ENCODE peak calls at places on chromosomes 5 and 9, in ten cellular contexts. F is HCT116, X is thyroid gland, P is lower lobe of right lung, K is uterus, C is breast epithelium, R is tibial artery, Y is ovary, Q is adrenal gland, I is stomach. B is an unnamed sample.
A peak's percentile ranks its signal among the peaks of the same experiment; 100 is the strongest.

GRCh38 chr9:89666950-89667349 is 62.1 kb downstream of the GADD45G start:
- DNase-seq in F (no peak), X (no peak), P (no peak), K (no peak), C (no peak), R (no peak), Y (no peak), Q (no peak), I (no peak), B (no peak)

GRCh38 chr5:164708831-164709230 is 1203.4 kb downstream of the MAT2B start:
- DNase-seq in F (no peak), X (peak; percentile 1), P (no peak), K (no peak), C (no peak), R (no peak), Y (no peak), Q (no peak), I (no peak), B (no peak)

GRCh38 chr9:138010274-138010800 is 132.8 kb downstream of the CACNA1B start:
- DNase-seq in F (no peak), X (no peak), P (no peak), K (no peak), C (no peak), R (no peak), Y (no peak), Q (no peak), I (peak; percentile 7), B (no peak)

GRCh38 chr9:98455957-98456621 is 200.6 kb upstream of the TBC1D2 start:
- DNase-seq in F (no peak), X (peak; percentile 64), P (no peak), K (no peak), C (peak; percentile 34), R (no peak), Y (no peak), Q (no peak), I (no peak), B (no peak)

GRCh38 chr9:125820100-125820804 is 73.1 kb downstream of the PBX3 start:
- DNase-seq in F (no peak), X (no peak), P (no peak), K (no peak), C (no peak), R (no peak), Y (no peak), Q (no peak), I (no peak), B (no peak)

GRCh38 chr9:16133556-16134227 is 580.8 kb downstream of the CCDC171 start:
- DNase-seq in F (peak; percentile 70), X (peak; percentile 57), P (peak; percentile 52), K (no peak), C (no peak), R (peak; percentile 74), Y (peak; percentile 29), Q (peak; percentile 60), I (no peak), B (peak; percentile 19)

GRCh38 chr9:96660693-96661248 is 5.7 kb upstream of the PRXL2C start:
- DNase-seq in F (no peak), X (no peak), P (no peak), K (no peak), C (no peak), R (no peak), Y (no peak), Q (no peak), I (no peak), B (no peak)

GRCh38 chr5:93607367-93608258 is 24.6 kb downstream of the NR2F1 start:
- DNase-seq in F (no peak), X (peak; percentile 37), P (no peak), K (no peak), C (no peak), R (no peak), Y (no peak), Q (no peak), I (no peak), B (no peak)

GRCh38 chr5:79297661-79298060 is 61.7 kb downstream of the JMY start:
- DNase-seq in F (no peak), X (peak; percentile 71), P (no peak), K (no peak), C (no peak), R (no peak), Y (no peak), Q (no peak), I (no peak), B (no peak)

GRCh38 chr5:169758886-169759285 is 121.8 kb downstream of the DOCK2 start:
- DNase-seq in F (no peak), X (peak; percentile 62), P (no peak), K (no peak), C (no peak), R (no peak), Y (no peak), Q (no peak), I (no peak), B (no peak)

GRCh38 chr9:12822111-12822510 is 47.3 kb downstream of the LURAP1L start:
- DNase-seq in F (no peak), X (no peak), P (no peak), K (no peak), C (no peak), R (no peak), Y (no peak), Q (no peak), I (no peak), B (no peak)

GRCh38 chr5:178431063-178431776 is 159.0 kb downstream of the COL23A1 start:
- DNase-seq in F (no peak), X (no peak), P (no peak), K (no peak), C (peak; percentile 14), R (no peak), Y (no peak), Q (no peak), I (no peak), B (no peak)

GRCh38 chr9:20139755-20140154 is 350.9 kb upstream of the SLC24A2 start:
- DNase-seq in F (no peak), X (no peak), P (no peak), K (no peak), C (no peak), R (no peak), Y (no peak), Q (no peak), I (no peak), B (no peak)

GRCh38 chr9:532707-533106 is 308.8 kb upstream of the DMRT1 start:
- DNase-seq in F (no peak), X (no peak), P (no peak), K (no peak), C (no peak), R (no peak), Y (no peak), Q (no peak), I (peak; percentile 45), B (peak; percentile 63)

GRCh38 chr5:59124983-59125960 is 542.4 kb downstream of the RAB3C start:
- DNase-seq in F (no peak), X (peak; percentile 15), P (no peak), K (no peak), C (no peak), R (no peak), Y (no peak), Q (no peak), I (no peak), B (no peak)

DNA sequence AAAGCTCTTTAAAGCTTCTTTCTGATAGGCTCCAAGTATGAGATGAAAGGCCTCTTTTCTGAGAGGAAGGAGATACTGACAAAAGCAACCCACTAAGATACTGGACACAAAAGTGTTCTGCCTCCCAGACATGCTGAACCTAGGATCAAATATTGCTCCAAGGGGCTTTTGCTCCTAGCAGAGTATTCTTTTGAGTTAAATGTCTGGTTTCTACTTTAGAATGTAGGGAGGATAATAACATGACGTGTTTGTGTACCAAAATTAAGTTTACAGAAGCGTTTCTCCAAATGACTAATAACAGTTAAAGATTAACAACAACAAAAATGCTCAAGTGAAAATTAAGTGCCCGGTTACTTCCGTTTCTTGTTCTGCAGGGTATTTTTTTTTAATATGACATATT is 2293.3 kb upstream of the C9orf72 start:
- DNase-seq in F (no peak), X (no peak), P (no peak), K (no peak), C (no peak), R (no peak), Y (no peak), Q (no peak), I (no peak), B (no peak)
- H3K27ac ChIP-seq in F (no peak overlapping the region), X (no peak overlapping the region), P (no peak overlapping the region), K (no peak overlapping the region), C (no peak overlapping the region), R (no peak overlapping the region), Y (no peak overlapping the region), Q (no peak overlapping the region), I (no peak overlapping the region), B (no peak overlapping the region)

DNA sequence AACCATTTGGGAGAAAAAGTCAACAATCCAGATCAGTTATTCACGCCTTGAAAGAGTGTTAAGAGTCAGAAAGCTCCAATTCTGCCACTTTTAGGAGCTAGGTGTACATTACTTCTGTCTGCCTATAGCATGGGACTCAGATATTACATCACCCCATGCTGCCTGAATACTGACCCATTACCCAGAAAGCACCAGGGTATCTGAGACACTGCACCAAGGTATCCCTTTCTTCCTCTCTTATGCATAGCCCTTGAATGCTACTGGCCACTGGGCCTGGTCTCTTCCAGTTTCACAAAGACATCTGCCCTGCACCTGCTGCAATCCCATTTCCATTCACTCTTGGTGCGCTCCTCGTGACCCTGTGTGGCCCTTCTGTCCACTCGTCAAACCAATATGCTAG is 2.6 kb downstream of the STRBP start:
- DNase-seq in F (no peak), X (no peak), P (no peak), K (no peak), C (no peak), R (no peak), Y (no peak), Q (no peak), I (no peak), B (no peak)
- H3K4me3 ChIP-seq in F (no peak overlapping the region), X (no peak overlapping the region), P (no peak overlapping the region), K (no peak overlapping the region), C (no peak overlapping the region), R (no peak overlapping the region), Y (no peak overlapping the region), Q (no peak overlapping the region), I (no peak overlapping the region), B (no peak overlapping the region)

DNA sequence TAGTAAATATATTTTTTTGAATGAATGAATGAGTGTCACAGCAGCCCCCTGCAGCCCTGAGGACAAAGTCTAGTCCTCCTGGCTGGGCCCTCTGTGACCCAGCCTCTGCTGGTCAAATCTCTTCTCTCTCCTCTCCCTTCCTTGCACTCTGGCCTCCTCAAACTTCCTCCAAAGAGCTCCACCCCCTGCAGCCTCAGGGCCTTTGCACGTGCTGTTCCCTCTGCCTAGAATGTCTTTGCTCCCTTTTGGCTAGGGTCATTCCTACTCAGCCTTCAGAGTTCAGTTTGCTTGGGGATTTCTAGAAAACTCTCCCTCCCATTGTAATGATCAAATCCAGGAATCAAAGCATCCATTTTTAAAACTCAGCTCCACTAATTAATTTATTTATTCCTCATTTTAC is 13.0 kb downstream of the SH2D3C start:
- DNase-seq in F (no peak), X (no peak), P (no peak), K (no peak), C (no peak), R (no peak), Y (no peak), Q (no peak), I (no peak), B (no peak)
- H3K27ac ChIP-seq in F (no peak overlapping the region), X (no peak overlapping the region), P (peak overlapping the region; percentile 89), K (no peak overlapping the region), C (no peak overlapping the region), R (no peak overlapping the region), Y (no peak overlapping the region), Q (no peak overlapping the region), I (peak overlapping the region; percentile 24), B (no peak overlapping the region)

DNA sequence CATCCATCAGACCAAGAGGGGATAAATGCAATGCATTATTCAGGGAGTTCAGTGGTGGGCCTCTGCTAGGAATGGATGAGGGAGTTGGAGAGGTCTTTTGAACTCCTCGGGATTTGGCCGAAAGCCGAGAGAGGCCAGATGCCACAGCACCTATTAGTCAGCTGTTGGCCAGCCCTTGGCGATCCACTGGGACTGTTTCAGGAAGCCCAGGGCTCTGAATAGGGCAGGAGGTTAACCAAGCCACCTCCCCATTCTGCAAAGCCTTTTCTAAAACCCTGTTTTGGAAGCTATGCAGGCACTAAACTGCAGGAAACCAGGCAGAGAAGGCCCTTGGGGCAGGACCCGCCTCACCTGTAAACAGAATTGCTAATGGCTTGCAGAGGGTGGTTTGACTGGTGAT is 37.8 kb downstream of the ASTN2 start:
- DNase-seq in F (no peak), X (peak; percentile 2), P (no peak), K (no peak), C (no peak), R (no peak), Y (no peak), Q (no peak), I (peak; percentile 27), B (no peak)
- H3K4me3 ChIP-seq in F (no peak overlapping the region), X (no peak overlapping the region), P (no peak overlapping the region), K (no peak overlapping the region), C (no peak overlapping the region), R (no peak overlapping the region), Y (no peak overlapping the region), Q (no peak overlapping the region), I (no peak overlapping the region), B (no peak overlapping the region)

B was measured in pancreas.